ENCODE peak calls at places on chromosomes 5 and 9, in four cellular contexts. U, M, X and Q are unnamed samples.

GRCh38 chr5:178235600-178235998 is 3.0 kb upstream of the PHYKPL start:
- DNase-seq in X (no peak), U (no peak), M (no peak), Q (no peak)

GRCh38 chr9:78519786-78520185 is 222.9 kb downstream of the PSAT1 start:
- DNase-seq in U (no peak), M (no peak), X (no peak), Q (no peak)

GRCh38 chr5:135386886-135387628 is 12.0 kb downstream of the MACROH2A1 start:
- DNase-seq in X (no peak), M (peak), U (peak), Q (peak)

GRCh38 chr9:88187631-88188030 is 49.4 kb upstream of the SPATA31C2 start:
- DNase-seq in M (no peak), U (peak), X (no peak), Q (no peak)

GRCh38 chr9:34732478-34732877 is 22.5 kb upstream of the CCL21 start:
- DNase-seq in U (no peak), M (no peak), X (no peak), Q (no peak)

GRCh38 chr5:151892393-151892792 is 32.3 kb downstream of the GLRA1 start:
- DNase-seq in U (no peak), X (no peak), M (no peak), Q (no peak)

GRCh38 chr9:134759001-134759607 is 117.5 kb downstream of the COL5A1 start:
- DNase-seq in M (no peak), U (no peak), X (no peak), Q (no peak)

GRCh38 chr5:104757915-104758314 is 1195.3 kb upstream of the NUDT12 start:
- DNase-seq in X (no peak), U (no peak), M (no peak), Q (no peak)

GRCh38 chr9:97891736-97892135 is 30.6 kb downstream of the TRMO start:
- DNase-seq in M (no peak), X (no peak), U (no peak), Q (no peak)

GRCh38 chr5:160071521-160072299 is 47.5 kb downstream of the PWWP2A start:
- DNase-seq in M (no peak), X (no peak), U (no peak), Q (no peak)

GRCh38 chr5:147628054-147628895 is 118.4 kb upstream of the DPYSL3 start:
- DNase-seq in X (peak), M (peak), U (peak), Q (peak)

GRCh38 chr9:101465330-101465915 is 29.8 kb upstream of the ALDOB start:
- DNase-seq in X (no peak), M (peak), U (peak), Q (peak)

GRCh38 chr5:143030349-143030748 is 260.2 kb downstream of the ARHGAP26 start:
- DNase-seq in M (no peak), U (no peak), X (no peak), Q (no peak)

GRCh38 chr5:105924366-105924765 is 1746.4 kb downstream of the EFNA5 start:
- DNase-seq in X (no peak), M (no peak), U (peak), Q (no peak)

GRCh38 chr9:77616191-77616590 is 31.9 kb downstream of the GNA14 start:
- DNase-seq in U (no peak), X (no peak), M (no peak), Q (no peak)

GRCh38 chr5:41695920-41696582 is 174.2 kb downstream of the OXCT1 start:
- DNase-seq in U (no peak), X (no peak), M (no peak), Q (peak)

GRCh38 chr5:1787472-1788047 is 12.1 kb downstream of the MRPL36 start:
- DNase-seq in U (no peak), X (no peak), M (no peak), Q (no peak)

GRCh38 chr5:36640949-36641348 is 34.5 kb downstream of the SLC1A3 start:
- DNase-seq in U (no peak), M (no peak), X (no peak), Q (no peak)

GRCh38 chr5:109053995-109054417 is 306.3 kb downstream of the FER start:
- DNase-seq in X (peak), U (peak), M (no peak), Q (no peak)

GRCh38 chr5:30768061-30768460 is 425.4 kb upstream of the CDH6 start:
- DNase-seq in X (no peak), U (peak), M (no peak), Q (no peak)

GRCh38 chr9:99491408-99492259 is 269.6 kb downstream of the SEC61B start:
- DNase-seq in M (no peak), X (peak), U (peak), Q (no peak)

GRCh38 chr9:21579209-21579608 is 97.1 kb upstream of the IFNE start:
- DNase-seq in X (no peak), M (no peak), U (peak), Q (peak)

GRCh38 chr5:167063788-167064187 is 1227.7 kb upstream of the WWC1 start:
- DNase-seq in X (no peak), M (no peak), U (no peak), Q (no peak)

GRCh38 chr5:157657516-157657915 is 5.3 kb upstream of the SOX30 start:
- DNase-seq in U (no peak), M (no peak), X (no peak), Q (no peak)

GRCh38 chr5:32538031-32538547 is 47.3 kb upstream of the SUB1 start:
- DNase-seq in M (no peak), U (no peak), X (peak), Q (no peak)

GRCh38 chr5:151047814-151048425 is 27.5 kb downstream of the GPX3 start:
- DNase-seq in X (no peak), U (no peak), M (peak), Q (peak)

GRCh38 chr5:1799110-1799601 is 481 bp downstream of the MRPL36 start:
- DNase-seq in U (peak), M (peak), X (no peak), Q (peak)

GRCh38 chr9:976805-977360 is 428 bp downstream of the DMRT3 start:
- DNase-seq in U (no peak), M (no peak), X (no peak), Q (peak)

GRCh38 chr9:133784731-133785561 is 46.8 kb upstream of the SARDH start:
- DNase-seq in X (no peak), U (no peak), M (no peak), Q (no peak)

GRCh38 chr9:129806126-129806525 is 3.1 kb downstream of the TOR1B start:
- DNase-seq in U (no peak), X (no peak), M (no peak), Q (no peak)

GRCh38 chr5:67211926-67212325 is 15.3 kb upstream of the CD180 start:
- DNase-seq in X (no peak), M (no peak), U (peak), Q (no peak)

GRCh38 chr9:128712451-128713410 is 10.4 kb downstream of the PKN3 start:
- DNase-seq in X (no peak), M (no peak), U (no peak), Q (no peak)
- TF ChIP-seq ELK1 in X (no peak), M (no peak), U (no peak), Q (no peak)

GRCh38 chr9:136545065-136545965 is 533 bp downstream of the NOTCH1 start:
- DNase-seq in M (peak), X (no peak), U (no peak), Q (no peak)

GRCh38 chr9:136547508-136548215 is 1.8 kb upstream of the NOTCH1 start:
- DNase-seq in U (no peak), X (no peak), M (no peak), Q (no peak)

GRCh38 chr9:136544549-136545064 is 1.2 kb downstream of the NOTCH1 start:
- DNase-seq in M (peak), U (no peak), X (no peak), Q (no peak)

GRCh38 chr9:136546697-136547481 is 1.0 kb upstream of the NOTCH1 start:
- DNase-seq in U (peak), X (no peak), M (no peak), Q (peak)

DNA sequence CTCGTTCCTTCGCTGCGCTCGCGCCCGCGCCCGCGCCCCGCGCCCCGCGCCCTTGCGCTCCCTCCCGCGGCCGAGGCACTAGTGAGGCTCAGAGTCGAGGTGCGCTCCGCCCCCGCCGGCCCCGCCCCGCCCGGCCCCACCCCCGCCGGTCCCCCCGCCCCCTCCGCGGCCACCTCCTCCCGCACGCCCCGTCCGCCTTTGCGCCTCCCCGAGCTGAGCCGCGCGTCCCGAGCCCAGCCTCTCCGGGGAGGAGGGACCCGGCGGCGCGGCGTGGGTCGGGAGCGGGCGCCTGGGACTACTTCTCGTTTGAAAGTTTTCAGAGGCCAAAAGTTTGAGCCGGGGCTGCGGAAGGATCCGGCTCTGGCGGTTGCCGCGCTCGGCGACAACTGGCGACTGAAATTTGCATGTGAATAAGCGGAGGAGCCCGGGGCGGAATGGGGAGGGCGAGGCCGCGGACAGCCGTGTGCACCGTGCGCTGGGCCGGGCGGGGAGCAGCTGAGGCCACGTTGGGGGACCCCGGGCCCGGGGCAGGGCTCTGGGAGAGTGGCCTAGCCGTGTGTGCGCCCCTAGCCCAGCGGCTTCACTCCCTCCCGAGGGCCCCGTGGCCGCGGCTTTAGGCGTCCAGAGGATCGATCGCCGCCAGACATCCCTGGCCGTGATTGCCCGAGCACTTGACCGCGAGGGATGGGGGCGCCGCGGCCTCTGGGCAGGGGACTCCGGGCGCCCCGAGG is at the start of gene NOTCH1:
- DNase-seq in M (peak), X (peak), U (peak), Q (peak)
- TF ChIP-seq BHLHE40 in M (no peak), X (peak), U (peak), Q (no peak)

GRCh38 chr9:86866739-86867138 is 80.6 kb downstream of the GAS1 start:
- DNase-seq in U (no peak), X (no peak), M (no peak), Q (no peak)
- TF ChIP-seq POLR2A in U (no peak), X (no peak), M (no peak), Q (no peak)

GRCh38 chr5:132385321-132386105 is 16.0 kb downstream of the SLC22A5 start:
- DNase-seq in X (peak), M (peak), U (peak), Q (peak)
- TF ChIP-seq ELK1 in X (no peak), M (no peak), U (no peak), Q (no peak)

GRCh38 chr5:59640411-59640810 is 253.1 kb downstream of the PDE4D start:
- DNase-seq in U (no peak), X (no peak), M (no peak), Q (no peak)
- TF ChIP-seq BHLHE40 in U (no peak), X (no peak), M (no peak), Q (no peak)

GRCh38 chr9:72564517-72565281 is 43.3 kb downstream of the TMC1 start:
- DNase-seq in X (no peak), M (no peak), U (no peak), Q (no peak)
- TF ChIP-seq POLR2A in X (no peak), M (no peak), U (no peak), Q (no peak)